ENCODE peak calls at places on chromosomes 13 and 19, in four cellular contexts. N, K, X and Y are unnamed samples.

GRCh38 chr19:33174186-33174585 is 19.9 kb upstream of the LRP3 start:
- DNase-seq in X (no peak), N (no peak), K (no peak), Y (no peak)

GRCh38 chr13:79870123-79870522 is 389.2 kb downstream of the NDFIP2 start:
- DNase-seq in X (peak), N (no peak), K (no peak), Y (peak)

GRCh38 chr13:48571121-48571901 is 38.4 kb upstream of the RCBTB2 start:
- DNase-seq in X (peak), N (no peak), K (no peak), Y (peak)

GRCh38 chr19:6710273-6711077 is 10.0 kb downstream of the C3 start:
- DNase-seq in N (no peak), K (no peak), X (no peak), Y (no peak)

GRCh38 chr13:114019367-114019766 is 45.5 kb upstream of the C13orf46 start:
- DNase-seq in K (no peak), N (no peak), X (peak), Y (no peak)

GRCh38 chr13:98535501-98536357 is 41.2 kb downstream of the STK24 start:
- DNase-seq in K (no peak), N (no peak), X (no peak), Y (peak)

GRCh38 chr19:58328999-58329398 is 2.2 kb downstream of the ZSCAN22 start:
- DNase-seq in X (no peak), N (peak), K (no peak), Y (no peak)

GRCh38 chr13:89514534-89515312 is 1832.8 kb upstream of the MIR17HG start:
- DNase-seq in X (no peak), K (peak), N (no peak), Y (peak)

GRCh38 chr13:64755961-64756360 is 2474.2 kb downstream of the PCDH9 start:
- DNase-seq in X (peak), K (no peak), N (no peak), Y (no peak)

GRCh38 chr13:96898212-96898611 is 96.1 kb downstream of the OXGR1 start:
- DNase-seq in N (no peak), X (peak), K (no peak), Y (peak)

GRCh38 chr13:24625870-24626419 is 54.3 kb upstream of the ATP12A start:
- DNase-seq in X (no peak), N (no peak), K (no peak), Y (no peak)

GRCh38 chr13:66532845-66533244 is 697.3 kb downstream of the PCDH9 start:
- DNase-seq in N (no peak), K (no peak), X (no peak), Y (no peak)

GRCh38 chr19:7159105-7159933 is 89.8 kb downstream of the ZNF557 start:
- DNase-seq in K (no peak), X (peak), N (no peak), Y (peak)

GRCh38 chr13:40200273-40200978 is 466.0 kb downstream of the FOXO1 start:
- DNase-seq in N (no peak), X (no peak), K (no peak), Y (no peak)

GRCh38 chr13:21672811-21673591 is 2.1 kb downstream of the FGF9 start:
- DNase-seq in N (no peak), X (peak), K (peak), Y (peak)

GRCh38 chr13:80979035-80979641 is 638.2 kb upstream of the SPRY2 start:
- DNase-seq in K (peak), N (no peak), X (peak), Y (peak)

GRCh38 chr13:82522872-82523271 is 1359.4 kb downstream of the SLITRK1 start:
- DNase-seq in K (no peak), X (no peak), N (no peak), Y (no peak)

GRCh38 chr13:23678768-23679167 is 108.6 kb downstream of the TNFRSF19 start:
- DNase-seq in X (no peak), N (no peak), K (no peak), Y (peak)

GRCh38 chr19:33290956-33291622 is 11.2 kb downstream of the CEBPA start:
- DNase-seq in N (no peak), X (no peak), K (no peak), Y (no peak)

GRCh38 chr19:49016067-49016839 is 638 bp downstream of the LHB start:
- DNase-seq in N (no peak), X (no peak), K (no peak), Y (no peak)

GRCh38 chr19:51550848-51551672 is 19.6 kb upstream of the SIGLEC6 start:
- DNase-seq in K (no peak), X (no peak), N (no peak), Y (no peak)